ENCODE peak calls at places on chromosomes 11 and 22, in six cellular contexts. V is HCT116, J is H1, Y is GM12878, O is K562, P is HepG2. U is an unnamed sample.

GRCh38 chr22:45887202-45888131 is 89.5 kb downstream of the WNT7B start:
- DNase-seq in V (no peak), J (no peak), Y (no peak), O (no peak), P (no peak), U (no peak)

GRCh38 chr22:46653596-46653995 is 33.4 kb downstream of the GRAMD4 start:
- DNase-seq in V (no peak), J (no peak), Y (peak), O (no peak), P (no peak), U (no peak)

GRCh38 chr11:69063671-69064260 is 15.0 kb downstream of the TPCN2 start:
- DNase-seq in V (no peak), J (no peak), Y (no peak), O (no peak), P (no peak), U (no peak)

GRCh38 chr11:70073188-70073817 is 4.8 kb upstream of the ANO1 start:
- DNase-seq in V (no peak), J (no peak), Y (no peak), O (no peak), P (no peak), U (no peak)

GRCh38 chr22:27546157-27546556 is 255.4 kb downstream of the MN1 start:
- DNase-seq in V (no peak), J (no peak), Y (no peak), O (no peak), P (no peak), U (no peak)

GRCh38 chr11:124861670-124862069 is 3.6 kb upstream of the ROBO3 start:
- DNase-seq in V (no peak), J (no peak), Y (no peak), O (no peak), P (no peak), U (no peak)

GRCh38 chr22:22752556-22753477 is 108.4 kb downstream of the GGTLC2 start:
- DNase-seq in V (no peak), J (no peak), Y (no peak), O (peak), P (no peak), U (no peak)

GRCh38 chr11:31237819-31238771 is 131.4 kb downstream of the DCDC1 start:
- DNase-seq in V (no peak), J (peak), Y (no peak), O (no peak), P (no peak), U (peak)

GRCh38 chr11:34809191-34810106 is 106.7 kb downstream of the APIP start:
- DNase-seq in V (no peak), J (no peak), Y (no peak), O (peak), P (no peak), U (no peak)

GRCh38 chr11:112584674-112585073 is 324.0 kb upstream of the PLET1 start:
- DNase-seq in V (no peak), J (peak), Y (no peak), O (no peak), P (no peak), U (no peak)

GRCh38 chr11:132228756-132229325 is 858.4 kb downstream of the NTM start:
- DNase-seq in V (no peak), J (no peak), Y (no peak), O (no peak), P (no peak), U (peak)

GRCh38 chr11:95232666-95233065 is 1.7 kb upstream of the SESN3 start:
- DNase-seq in V (no peak), J (no peak), Y (no peak), O (no peak), P (no peak), U (no peak)

GRCh38 chr11:126308271-126308671 is 4.4 kb downstream of the DCPS start:
- DNase-seq in V (no peak), J (no peak), Y (no peak), O (no peak), P (no peak), U (no peak)

GRCh38 chr22:28983190-28983589 is 78.4 kb downstream of the C22orf31 start:
- DNase-seq in V (no peak), J (no peak), Y (no peak), O (no peak), P (no peak), U (no peak)

GRCh38 chr11:65456418-65456817 is 33.8 kb downstream of the NEAT1 start:
- DNase-seq in V (no peak), J (no peak), Y (no peak), O (no peak), P (no peak), U (no peak)

GRCh38 chr11:19953342-19953741 is 206.9 kb downstream of the DBX1 start:
- DNase-seq in V (no peak), J (peak), Y (no peak), O (no peak), P (peak), U (peak)

GRCh38 chr22:46736705-46737104 is 1.3 kb downstream of the CERK start:
- DNase-seq in V (no peak), J (no peak), Y (no peak), O (no peak), P (no peak), U (no peak)

GRCh38 chr22:44811141-44811540 is 58.8 kb downstream of the ARHGAP8 start:
- DNase-seq in V (no peak), J (no peak), Y (no peak), O (no peak), P (no peak), U (no peak)

GRCh38 chr22:45891471-45891995 is 85.4 kb downstream of the WNT7B start:
- DNase-seq in V (no peak), J (no peak), Y (no peak), O (no peak), P (no peak), U (no peak)

GRCh38 chr22:17772249-17772962 is 1.9 kb downstream of the BID start:
- DNase-seq in V (no peak), J (no peak), Y (no peak), O (no peak), P (no peak), U (no peak)

GRCh38 chr11:16604784-16605439 is 133.5 kb upstream of the C11orf58 start:
- DNase-seq in V (no peak), J (no peak), Y (no peak), O (peak), P (no peak), U (no peak)

GRCh38 chr11:118334746-118335145 is 7.8 kb downstream of the CD3D start:
- DNase-seq in V (no peak), J (no peak), Y (no peak), O (no peak), P (no peak), U (no peak)

GRCh38 chr11:96456111-96456510 is 66.3 kb downstream of the JRKL start:
- DNase-seq in V (no peak), J (no peak), Y (no peak), O (no peak), P (no peak), U (peak)

GRCh38 chr11:95556342-95557151 is 233.0 kb downstream of the FAM76B start:
- DNase-seq in V (no peak), J (no peak), Y (peak), O (no peak), P (no peak), U (no peak)

GRCh38 chr11:65814131-65814959 is 19.4 kb upstream of the SNX32 start:
- DNase-seq in V (no peak), J (no peak), Y (no peak), O (no peak), P (no peak), U (no peak)

GRCh38 chr11:11640152-11640551 is 18.3 kb upstream of the GALNT18 start:
- DNase-seq in V (no peak), J (no peak), Y (no peak), O (no peak), P (no peak), U (no peak)

GRCh38 chr11:12024314-12024926 is 16.0 kb upstream of the DKK3 start:
- DNase-seq in V (no peak), J (no peak), Y (no peak), O (no peak), P (no peak), U (no peak)

GRCh38 chr11:119616586-119617342 is 112.2 kb downstream of the NECTIN1 start:
- DNase-seq in V (no peak), J (no peak), Y (no peak), O (no peak), P (no peak), U (no peak)

GRCh38 chr22:23113847-23114720 is 27.7 kb downstream of the RSPH14 start:
- DNase-seq in V (no peak), J (no peak), Y (no peak), O (peak), P (no peak), U (no peak)

GRCh38 chr11:72750556-72751292 is 1.5 kb downstream of the ARAP1 start:
- DNase-seq in V (no peak), J (no peak), Y (no peak), O (peak), P (no peak), U (no peak)

GRCh38 chr11:100273066-100273815 is 413.8 kb upstream of the ARHGAP42 start:
- DNase-seq in V (no peak), J (no peak), Y (no peak), O (no peak), P (no peak), U (no peak)

GRCh38 chr22:27193215-27193614 is 535.8 kb downstream of the MIAT start:
- DNase-seq in V (no peak), J (no peak), Y (no peak), O (no peak), P (no peak), U (no peak)

GRCh38 chr11:10450451-10451398 is 4.3 kb upstream of the AMPD3 start:
- DNase-seq in V (peak), J (peak), Y (no peak), O (no peak), P (peak), U (no peak)

GRCh38 chr11:26730711-26731460 is 9.0 kb upstream of the SLC5A12 start:
- DNase-seq in V (no peak), J (no peak), Y (no peak), O (no peak), P (no peak), U (no peak)
- TF ChIP-seq ZNF274 in V (no peak), J (no peak), Y (no peak), O (no peak), P (no peak), U (no peak)

GRCh38 chr22:49884503-49885260 is 31.0 kb downstream of the ZBED4 start:
- DNase-seq in V (no peak), J (no peak), Y (no peak), O (no peak), P (no peak), U (no peak)
- TF ChIP-seq YY1 in V (no peak), J (no peak), Y (no peak), O (no peak), P (no peak), U (no peak)

GRCh38 chr11:27605422-27605821 is 94.8 kb downstream of the BDNF start:
- DNase-seq in V (no peak), J (no peak), Y (no peak), O (no peak), P (no peak), U (no peak)
- TF ChIP-seq ZNF274 in V (no peak), J (no peak), Y (no peak), O (no peak), P (no peak), U (no peak)

GRCh38 chr22:20782083-20782482 is 8.2 kb downstream of the SERPIND1 start:
- DNase-seq in V (no peak), J (no peak), Y (no peak), O (no peak), P (no peak), U (no peak)
- TF ChIP-seq YY1 in V (no peak), J (no peak), Y (no peak), O (no peak), P (no peak), U (no peak)

U was measured in NT2/D1.